ENCODE peak calls at places on chromosomes 6 and 20, in seven cellular contexts. One of them, this sample, is unnamed.

GRCh38 chr20:59042151-59042795 is at the start of gene PRELID3B:
- DNase-seq in NCI-H446: no peak
- DNase-seq in ecto neural progenitor cell: no peak
- DNase-seq in effector CD4-positive, alpha-beta T cell: peak; percentile 16
- DNase-seq in fibroblast of the aortic adventitia: peak; percentile 33
- DNase-seq in GM19239: no peak
- DNase-seq in suprapubic skin: no peak
- DNase-seq in this sample: no peak

GRCh38 chr20:54108394-54108643 is 37.9 kb upstream of the BCAS1 start:
- DNase-seq in NCI-H446: no peak
- DNase-seq in ecto neural progenitor cell: no peak
- DNase-seq in effector CD4-positive, alpha-beta T cell: no peak
- DNase-seq in fibroblast of the aortic adventitia: no peak
- DNase-seq in GM19239: no peak
- DNase-seq in suprapubic skin: no peak
- DNase-seq in this sample: no peak

GRCh38 chr6:139474145-139475108 is 100.0 kb upstream of the CITED2 start:
- DNase-seq in NCI-H446: peak; percentile 73
- DNase-seq in ecto neural progenitor cell: no peak
- DNase-seq in effector CD4-positive, alpha-beta T cell: no peak
- DNase-seq in fibroblast of the aortic adventitia: peak; percentile 52
- DNase-seq in GM19239: peak; percentile 5
- DNase-seq in suprapubic skin: no peak
- DNase-seq in this sample: no peak

GRCh38 chr6:26531897-26532296 is 6.3 kb upstream of the HMGN4 start:
- DNase-seq in NCI-H446: no peak
- DNase-seq in ecto neural progenitor cell: no peak
- DNase-seq in effector CD4-positive, alpha-beta T cell: no peak
- DNase-seq in fibroblast of the aortic adventitia: no peak
- DNase-seq in GM19239: no peak
- DNase-seq in suprapubic skin: no peak
- DNase-seq in this sample: no peak

GRCh38 chr6:45562171-45562570 is 184.4 kb upstream of the SUPT3H start:
- DNase-seq in NCI-H446: no peak
- DNase-seq in ecto neural progenitor cell: no peak
- DNase-seq in effector CD4-positive, alpha-beta T cell: no peak
- DNase-seq in fibroblast of the aortic adventitia: no peak
- DNase-seq in GM19239: no peak
- DNase-seq in suprapubic skin: no peak
- DNase-seq in this sample: peak; percentile 71

GRCh38 chr6:116933488-116933887 is 56.4 kb downstream of the RFX6 start:
- DNase-seq in NCI-H446: no peak
- DNase-seq in ecto neural progenitor cell: no peak
- DNase-seq in effector CD4-positive, alpha-beta T cell: no peak
- DNase-seq in fibroblast of the aortic adventitia: no peak
- DNase-seq in GM19239: no peak
- DNase-seq in suprapubic skin: no peak
- DNase-seq in this sample: no peak

GRCh38 chr6:73942581-73942980 is 246.6 kb downstream of the CD109 start:
- DNase-seq in NCI-H446: no peak
- DNase-seq in ecto neural progenitor cell: no peak
- DNase-seq in effector CD4-positive, alpha-beta T cell: no peak
- DNase-seq in fibroblast of the aortic adventitia: peak; percentile 18
- DNase-seq in GM19239: no peak
- DNase-seq in suprapubic skin: no peak
- DNase-seq in this sample: no peak

GRCh38 chr6:23036401-23036983 is 467.1 kb downstream of the HDGFL1 start:
- DNase-seq in NCI-H446: no peak
- DNase-seq in ecto neural progenitor cell: no peak
- DNase-seq in effector CD4-positive, alpha-beta T cell: no peak
- DNase-seq in fibroblast of the aortic adventitia: no peak
- DNase-seq in GM19239: no peak
- DNase-seq in suprapubic skin: no peak
- DNase-seq in this sample: no peak

GRCh38 chr6:333379-334002 is 41.2 kb downstream of the DUSP22 start:
- DNase-seq in NCI-H446: no peak
- DNase-seq in ecto neural progenitor cell: no peak
- DNase-seq in effector CD4-positive, alpha-beta T cell: no peak
- DNase-seq in fibroblast of the aortic adventitia: no peak
- DNase-seq in GM19239: no peak
- DNase-seq in suprapubic skin: no peak
- DNase-seq in this sample: no peak

GRCh38 chr20:62508641-62509051 is 32.9 kb upstream of the GATA5 start:
- DNase-seq in NCI-H446: no peak
- DNase-seq in ecto neural progenitor cell: no peak
- DNase-seq in effector CD4-positive, alpha-beta T cell: no peak
- DNase-seq in fibroblast of the aortic adventitia: no peak
- DNase-seq in GM19239: no peak
- DNase-seq in suprapubic skin: no peak
- DNase-seq in this sample: no peak

This sample was measured in vagina.